ENCODE peak calls at places on chromosomes 12 and 14, in four cellular contexts. D is mesendoderm, J is H1, M is trophoblast cell. F is an unnamed sample.

GRCh38 chr14:78933948-78934524 is 763.9 kb downstream of the NRXN3 start:
- DNase-seq in D (peak; percentile 31), J (no peak), M (no peak), F (no peak)

GRCh38 chr14:80388980-80389711 is 177.8 kb upstream of the DIO2 start:
- DNase-seq in D (peak; percentile 55), J (no peak), M (peak; percentile 68), F (no peak)

GRCh38 chr14:31449971-31450610 is 7.2 kb downstream of the DTD2 start:
- DNase-seq in D (peak; percentile 27), J (no peak), M (peak; percentile 28), F (no peak)

GRCh38 chr14:23613242-23614070 is 22.7 kb upstream of the DHRS2 start:
- DNase-seq in D (no peak), J (no peak), M (no peak), F (no peak)

GRCh38 chr14:91376547-91377477 is 40.8 kb downstream of the CCDC88C start:
- DNase-seq in D (no peak), J (no peak), M (no peak), F (no peak)

GRCh38 chr12:92506460-92506859 is 196.3 kb upstream of the PLEKHG7 start:
- DNase-seq in D (peak; percentile 35), J (no peak), M (no peak), F (no peak)

GRCh38 chr14:33307691-33308369 is 369.2 kb downstream of the NPAS3 start:
- DNase-seq in D (no peak), J (no peak), M (peak; percentile 20), F (no peak)

GRCh38 chr12:76152161-76152807 is 67.8 kb upstream of the NAP1L1 start:
- DNase-seq in D (no peak), J (no peak), M (no peak), F (no peak)

GRCh38 chr12:110006115-110006514 is 6.9 kb downstream of the ANKRD13A start:
- DNase-seq in D (no peak), J (no peak), M (no peak), F (no peak)

GRCh38 chr12:30707628-30708342 is 12.1 kb upstream of the IPO8 start:
- DNase-seq in D (no peak), J (no peak), M (no peak), F (no peak)

GRCh38 chr14:31834616-31835015 is 242.5 kb upstream of the ARHGAP5 start:
- DNase-seq in D (no peak), J (no peak), M (no peak), F (no peak)

GRCh38 chr12:116927244-116927940 is 16.6 kb downstream of the FBXW8 start:
- DNase-seq in D (peak; percentile 55), J (no peak), M (no peak), F (no peak)

GRCh38 chr12:10143205-10143604 is 13.2 kb upstream of the CLEC7A start:
- DNase-seq in D (no peak), J (no peak), M (no peak), F (no peak)

GRCh38 chr12:104974626-104975290 is 11.4 kb upstream of the NOPCHAP1 start:
- DNase-seq in D (no peak), J (no peak), M (peak; percentile 89), F (no peak)

GRCh38 chr12:70260610-70261009 is 17.4 kb downstream of the CNOT2 start:
- DNase-seq in D (no peak), J (no peak), M (no peak), F (no peak)

DNA sequence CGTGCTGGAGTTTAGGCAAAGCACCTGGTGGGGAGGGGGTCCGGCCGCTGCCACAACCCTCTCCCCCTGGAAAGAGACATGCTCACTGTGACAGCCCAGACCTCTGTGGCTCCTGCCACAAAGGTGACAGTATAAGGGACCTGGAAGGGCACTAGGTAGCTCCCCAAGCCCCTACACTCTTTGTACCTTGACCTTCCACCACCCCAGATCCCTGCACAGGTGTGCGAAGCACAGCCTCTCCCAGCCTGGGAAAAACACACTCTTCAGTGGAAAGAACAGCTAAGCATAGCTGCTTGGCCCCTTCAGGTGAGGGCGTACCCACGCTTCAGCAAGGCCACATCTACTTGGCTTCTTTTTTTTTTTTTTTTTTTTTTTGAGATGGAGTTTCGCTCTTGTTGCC is 4.9 kb upstream of the PLA2G1B start:
- DNase-seq in D (no peak), J (no peak), M (no peak), F (no peak)
- H2BK120ac ChIP-seq in D (no peak overlapping the region), J (no peak overlapping the region), M (no peak overlapping the region), F (no peak overlapping the region)

GRCh38 chr12:58539295-58539694 is 381.0 kb downstream of the LRIG3 start:
- DNase-seq in D (no peak), J (no peak), M (no peak), F (no peak)
- H3K79me2 ChIP-seq in D (no peaks in the 10 kb centered on the region), J (no peaks in the 10 kb centered on the region), M (no peaks in the 10 kb centered on the region), F (no peaks in the 10 kb centered on the region)

GRCh38 chr12:47824198-47824597 is 4.5 kb upstream of the HDAC7 start:
- DNase-seq in D (no peak), J (no peak), M (no peak), F (no peak)
- H3K4me1 ChIP-seq in D (peaks cover 19% of the 10 kb centered on the region), J (peaks cover 17% of the 10 kb centered on the region), M (peaks cover 37% of the 10 kb centered on the region), F (peaks cover 15% of the 10 kb centered on the region)

GRCh38 chr14:69848156-69848555 is 31.1 kb upstream of the SMOC1 start:
- DNase-seq in D (no peak), J (no peak), M (no peak), F (no peak)

GRCh38 chr14:69852897-69853296 is 26.3 kb upstream of the SMOC1 start:
- DNase-seq in D (no peak), J (no peak), M (no peak), F (no peak)

GRCh38 chr14:69848903-69849391 is 30.3 kb upstream of the SMOC1 start:
- DNase-seq in D (no peak), J (no peak), M (peak; percentile 78), F (no peak)

GRCh38 chr14:69850736-69851112 is 28.5 kb upstream of the SMOC1 start:
- DNase-seq in D (no peak), J (no peak), M (no peak), F (no peak)

DNA sequence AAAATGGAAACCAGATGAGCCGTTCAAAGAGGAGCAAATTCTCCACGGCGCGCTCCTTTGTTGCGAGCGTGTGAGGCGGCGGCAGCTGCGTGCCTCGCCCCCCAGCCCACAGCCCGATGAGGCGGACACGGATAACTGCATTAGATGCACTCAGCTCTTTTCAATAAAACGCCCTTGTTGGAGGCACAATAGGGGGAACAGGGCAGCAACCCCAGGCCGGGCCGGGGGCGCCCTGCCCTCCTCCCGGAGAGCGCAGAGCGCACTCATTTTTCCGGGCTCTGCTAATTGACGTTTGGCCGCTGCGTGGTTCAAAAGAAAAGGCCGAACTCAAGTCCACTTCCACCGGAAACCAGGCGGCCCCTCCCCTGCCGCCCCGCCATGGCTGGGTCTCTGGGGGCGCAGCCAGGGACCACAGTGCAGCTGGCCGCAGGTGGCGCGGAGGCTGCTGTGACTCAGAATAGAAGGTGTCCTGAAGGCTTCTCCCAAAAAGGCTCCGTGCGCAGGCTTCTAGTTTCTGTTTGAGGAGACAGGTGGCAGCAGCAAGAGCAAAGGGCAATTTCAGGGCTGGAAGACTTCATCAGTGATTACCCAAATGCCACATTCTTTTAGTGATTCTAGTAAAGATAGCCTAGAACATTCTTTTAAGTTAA is 29.0 kb upstream of the SMOC1 start:
- DNase-seq in D (peak; percentile 3), J (no peak), M (peak; percentile 60), F (peak; percentile 50)
- H2BK120ac ChIP-seq in D (no peak overlapping the region), J (no peak overlapping the region), M (no peak overlapping the region), F (no peak overlapping the region)